ENCODE peak calls at places on chromosomes 16 and 17, in nine cellular contexts. L, E, S, W, K, D, V, F and R are unnamed samples.

GRCh38 chr17:2054262-2054739 is 602 bp upstream of the HIC1 start:
- DNase-seq in D (no peak), W (peak; percentile 80), L (no peak), E (no peak), V (no peak), K (peak; percentile 76), S (no peak), F (no peak), R (peak; percentile 84)

GRCh38 chr17:49820773-49821172 is 27.1 kb downstream of the TAC4 start:
- DNase-seq in S (no peak), L (no peak), F (no peak), K (no peak), D (no peak), W (no peak), E (no peak), V (no peak), R (no peak)

GRCh38 chr16:88533945-88534641 is 36.1 kb upstream of the ZC3H18 start:
- DNase-seq in K (peak; percentile 78), D (no peak), V (peak; percentile 59), E (no peak), L (peak; percentile 82), F (peak; percentile 84), W (peak; percentile 48), S (peak; percentile 72), R (peak; percentile 92)

GRCh38 chr17:79612468-79613194 is 1.8 kb upstream of the RBFOX3 start:
- DNase-seq in E (peak; percentile 49), D (peak; percentile 45), V (peak; percentile 31), S (no peak), K (peak; percentile 92), L (peak; percentile 76), W (peak; percentile 8), F (no peak), R (peak; percentile 99)

GRCh38 chr17:74201250-74201649 is 2.2 kb upstream of the RPL38 start:
- DNase-seq in W (no peak), V (no peak), L (no peak), S (no peak), K (no peak), F (no peak), E (peak; percentile 38), D (no peak), R (no peak)

GRCh38 chr16:2804728-2805127 is 6.5 kb downstream of the PRSS41 start:
- DNase-seq in W (no peak), D (no peak), V (no peak), S (no peak), F (no peak), E (no peak), L (no peak), K (no peak), R (no peak)

GRCh38 chr16:72099377-72099818 is 5.8 kb downstream of the DHX38 start:
- DNase-seq in F (no peak), L (peak; percentile 75), S (peak; percentile 75), V (peak; percentile 41), E (peak; percentile 63), W (peak; percentile 28), D (peak; percentile 53), K (peak; percentile 78), R (peak; percentile 90)

GRCh38 chr16:28879261-28879840 is 1.1 kb downstream of the ATP2A1 start:
- DNase-seq in V (no peak), D (no peak), W (no peak), E (no peak), F (no peak), K (no peak), L (no peak), S (no peak), R (peak; percentile 57)

GRCh38 chr17:17027442-17028058 is 14.7 kb upstream of the MPRIP start:
- DNase-seq in E (peak; percentile 38), V (no peak), K (no peak), D (no peak), W (no peak), S (no peak), L (no peak), F (no peak), R (no peak)

GRCh38 chr17:76981545-76982295 is 113.5 kb downstream of the MGAT5B start:
- DNase-seq in D (no peak), V (no peak), K (no peak), S (no peak), E (no peak), W (no peak), F (no peak), L (no peak), R (no peak)

GRCh38 chr17:64005734-64006167 is 7.6 kb downstream of the PRR29 start:
- DNase-seq in E (peak; percentile 47), F (no peak), S (no peak), K (peak; percentile 76), V (peak; percentile 64), W (no peak), D (no peak), L (no peak), R (peak; percentile 54)

GRCh38 chr17:61784510-61784909 is 78.8 kb downstream of the BRIP1 start:
- DNase-seq in L (no peak), F (no peak), E (no peak), W (no peak), D (no peak), K (no peak), V (no peak), S (no peak), R (no peak)

GRCh38 chr16:25812215-25812614 is 120.5 kb downstream of the HS3ST4 start:
- DNase-seq in W (no peak), F (no peak), L (no peak), S (no peak), K (no peak), V (no peak), D (no peak), E (no peak), R (no peak)

GRCh38 chr16:85173077-85173980 is 61.1 kb upstream of the CIBAR2 start:
- DNase-seq in W (peak; percentile 97), S (peak; percentile 92), D (no peak), K (peak; percentile 87), E (no peak), V (no peak), L (peak; percentile 78), F (no peak), R (peak; percentile 70)

GRCh38 chr16:31131416-31131815 is 4.1 kb downstream of the PRSS8 start:
- DNase-seq in S (no peak), F (no peak), L (no peak), K (no peak), D (peak; percentile 34), W (no peak), V (no peak), E (no peak), R (no peak)

GRCh38 chr16:49181812-49182211 is 99.8 kb downstream of the CBLN1 start:
- DNase-seq in W (no peak), D (no peak), S (no peak), K (no peak), F (no peak), E (no peak), L (peak; percentile 22), V (no peak), R (no peak)

GRCh38 chr17:65370669-65371126 is 190.8 kb downstream of the AXIN2 start:
- DNase-seq in F (no peak), W (no peak), E (peak; percentile 81), K (no peak), D (peak; percentile 36), V (peak; percentile 67), S (no peak), L (peak; percentile 64), R (peak; percentile 77)

GRCh38 chr16:48272837-48273421 is 25.6 kb upstream of the ABCC11 start:
- DNase-seq in D (no peak), F (no peak), K (no peak), S (no peak), V (no peak), L (no peak), E (no peak), W (peak; percentile 16), R (no peak)

DNA sequence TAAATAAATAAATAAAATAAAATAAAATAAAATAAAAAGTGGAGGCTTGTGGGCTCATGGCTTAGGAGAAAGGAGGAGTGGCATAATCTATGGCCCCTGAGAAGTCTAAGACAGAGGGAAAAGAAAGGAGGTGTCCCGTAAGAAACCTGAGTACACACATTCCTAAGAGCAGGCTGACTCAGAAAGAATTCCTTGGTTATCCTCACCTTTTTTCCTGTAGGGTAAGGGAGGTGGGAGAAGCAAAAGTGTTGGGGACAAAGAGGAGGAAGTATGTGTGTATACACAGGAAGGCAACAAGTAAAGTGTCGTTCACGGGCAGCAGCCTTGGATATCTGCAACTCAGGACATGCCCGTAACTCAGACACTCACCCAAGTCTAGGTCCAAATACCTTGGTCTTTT is 29.3 kb downstream of the MARF1 start:
- DNase-seq in D (no peak), W (peak; percentile 38), K (no peak), L (no peak), V (no peak), E (no peak), S (no peak), F (no peak), R (no peak)
- H3K27me3 ChIP-seq in D (no peaks in the 10 kb centered on the region), W (no peaks in the 10 kb centered on the region), K (no peaks in the 10 kb centered on the region), L (no peaks in the 10 kb centered on the region), V (no peaks in the 10 kb centered on the region), E (no peaks in the 10 kb centered on the region), S (no peaks in the 10 kb centered on the region), F (no peaks in the 10 kb centered on the region), R (no peaks in the 10 kb centered on the region)

GRCh38 chr16:67462279-67462655 is 18.7 kb downstream of the ATP6V0D1 start:
- DNase-seq in E (no peak), F (no peak), W (peak; percentile 25), S (no peak), K (no peak), V (no peak), D (no peak), L (no peak), R (no peak)
- H3K27ac ChIP-seq in E (peak overlapping the region; percentile 93), F (no peak overlapping the region), W (no peak overlapping the region), S (peak overlapping the region; percentile 70), K (no peak overlapping the region), V (peak overlapping the region; percentile 83), D (no peak overlapping the region), L (peak overlapping the region; percentile 51), R (no peak overlapping the region)

DNA sequence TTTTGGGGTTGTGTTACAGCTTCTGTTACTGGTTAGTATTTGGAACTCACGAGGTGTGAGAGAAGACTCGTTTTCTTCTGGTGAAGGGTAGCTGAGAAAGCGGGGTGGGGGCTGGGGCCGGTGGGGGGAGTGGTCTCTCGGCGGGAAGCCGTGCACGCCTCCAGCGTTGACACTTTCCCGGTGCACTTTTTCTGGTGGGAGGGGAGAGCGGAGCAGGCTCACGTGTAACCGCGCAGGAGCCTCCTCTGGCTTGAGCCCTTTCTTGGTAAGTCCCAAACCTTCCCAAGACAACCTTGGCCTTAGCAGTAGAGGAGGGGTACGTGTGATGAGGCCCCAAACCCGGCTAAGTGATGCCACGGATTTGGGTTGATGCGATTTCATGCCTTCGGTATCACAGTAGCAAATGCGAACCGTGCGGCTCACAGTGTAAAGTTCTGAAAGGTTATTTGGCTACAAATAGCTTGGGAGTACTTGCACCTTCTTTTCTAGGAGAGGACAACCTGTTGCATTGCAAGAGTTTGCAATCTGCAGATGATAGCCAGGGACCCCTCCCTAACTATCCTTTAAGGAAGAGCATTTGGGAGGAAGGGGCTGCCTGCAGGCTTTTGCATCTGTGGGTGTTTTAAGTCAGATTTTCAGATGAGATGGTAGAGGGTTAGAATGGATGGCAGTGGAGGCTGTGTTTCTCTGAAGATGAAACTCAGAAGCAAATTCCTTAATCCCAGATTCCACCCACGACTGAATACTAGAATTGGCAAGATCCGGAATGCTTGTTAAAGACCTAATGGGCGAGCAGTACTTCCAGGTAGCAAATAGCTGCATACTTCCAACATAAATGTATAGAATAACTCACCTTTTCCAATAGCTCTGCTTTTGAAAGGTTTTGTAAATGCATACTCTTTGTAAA is 1.5 kb downstream of the HLF start:
- DNase-seq in D (no peak), E (no peak), L (no peak), V (no peak), K (peak; percentile 43), W (no peak), F (no peak), S (peak; percentile 48), R (peak; percentile 77)
- H3K36me3 ChIP-seq in D (no peaks in the 10 kb centered on the region), E (no peaks in the 10 kb centered on the region), L (no peaks in the 10 kb centered on the region), V (no peaks in the 10 kb centered on the region), K (no peaks in the 10 kb centered on the region), W (no peaks in the 10 kb centered on the region), F (no peaks in the 10 kb centered on the region), S (no peaks in the 10 kb centered on the region), R (no peaks in the 10 kb centered on the region)

GRCh38 chr16:56681939-56682702 is at the start of gene MT1X:
- DNase-seq in D (peak; percentile 96), K (peak; percentile 95), W (peak; percentile 87), F (peak; percentile 95), V (peak; percentile 97), S (peak; percentile 93), E (peak; percentile 95), L (peak; percentile 93), R (peak; percentile 92)
- H3K27me3 ChIP-seq in D (no peaks in the 10 kb centered on the region), K (no peaks in the 10 kb centered on the region), W (no peaks in the 10 kb centered on the region), F (no peaks in the 10 kb centered on the region), V (peaks cover 8% of the 10 kb centered on the region), S (no peaks in the 10 kb centered on the region), E (no peaks in the 10 kb centered on the region), L (peaks cover 23% of the 10 kb centered on the region), R (peaks cover 61% of the 10 kb centered on the region)